ENCODE peak calls at places on chromosomes 11 and 22, in five cellular contexts. G, W, Y, O and H are unnamed samples.

GRCh38 chr11:117037279-117037951 is 60.8 kb downstream of the SIK3 start:
- DNase-seq in G (no peak), W (no peak), Y (no peak), O (no peak), H (no peak)

GRCh38 chr11:117220568-117220967 is 11.3 kb downstream of the PCSK7 start:
- DNase-seq in G (no peak), W (no peak), Y (no peak), O (peak; percentile 94), H (no peak)

GRCh38 chr11:114738954-114739353 is 60.6 kb downstream of the NXPE2 start:
- DNase-seq in G (peak; percentile 39), W (no peak), Y (no peak), O (no peak), H (peak; percentile 41)

GRCh38 chr22:19959587-19960490 is 18.2 kb upstream of the TXNRD2 start:
- DNase-seq in G (no peak), W (no peak), Y (peak; percentile 65), O (no peak), H (no peak)

GRCh38 chr11:130904380-130904779 is 11.9 kb downstream of the SNX19 start:
- DNase-seq in G (peak; percentile 24), W (no peak), Y (no peak), O (no peak), H (no peak)

GRCh38 chr11:15629690-15630321 is 515.1 kb downstream of the INSC start:
- DNase-seq in G (no peak), W (no peak), Y (no peak), O (no peak), H (no peak)

GRCh38 chr11:33699515-33700424 is 856 bp downstream of the C11orf91 start:
- DNase-seq in G (no peak), W (no peak), Y (no peak), O (peak; percentile 78), H (no peak)

GRCh38 chr11:63838150-63838681 is 694 bp upstream of the MARK2 start:
- DNase-seq in G (no peak), W (no peak), Y (peak; percentile 91), O (no peak), H (no peak)

GRCh38 chr11:112776834-112777793 is 184.1 kb upstream of the NCAM1 start:
- DNase-seq in G (no peak), W (no peak), Y (no peak), O (no peak), H (no peak)

GRCh38 chr11:66589996-66590675 is 2.7 kb downstream of the CCDC87 start:
- DNase-seq in G (no peak), W (no peak), Y (no peak), O (no peak), H (no peak)

GRCh38 chr22:45511847-45512261 is 9.2 kb downstream of the FBLN1 start:
- DNase-seq in G (peak; percentile 92), W (no peak), Y (no peak), O (no peak), H (no peak)

GRCh38 chr11:111001986-111002616 is 243.4 kb upstream of the POU2AF2 start:
- DNase-seq in G (peak; percentile 87), W (peak; percentile 78), Y (no peak), O (no peak), H (no peak)

GRCh38 chr11:59573216-59573615 is 42.4 kb downstream of the OSBP start:
- DNase-seq in G (peak; percentile 80), W (no peak), Y (no peak), O (no peak), H (no peak)

GRCh38 chr11:7492253-7492652 is 6.9 kb downstream of the OLFML1 start:
- DNase-seq in G (no peak), W (no peak), Y (no peak), O (no peak), H (no peak)

GRCh38 chr11:86211619-86212018 is 32.9 kb upstream of the EED start:
- DNase-seq in G (no peak), W (no peak), Y (no peak), O (no peak), H (no peak)

GRCh38 chr11:1178906-1179305 is 21.2 kb downstream of the MUC5AC start:
- DNase-seq in G (no peak), W (no peak), Y (no peak), O (no peak), H (no peak)

GRCh38 chr11:86678296-86678695 is 5.9 kb upstream of the ME3 start:
- DNase-seq in G (no peak), W (no peak), Y (no peak), O (no peak), H (no peak)

GRCh38 chr11:123431619-123432018 is 1.6 kb downstream of the GRAMD1B start:
- DNase-seq in G (peak; percentile 10), W (no peak), Y (no peak), O (no peak), H (no peak)
- H3K4me3 ChIP-seq in G (peak overlapping the region; percentile 74), W (peak overlapping the region; percentile 59), Y (peak overlapping the region; percentile 85), O (peak overlapping the region; percentile 81), H (no peak overlapping the region)

GRCh38 chr11:68253682-68254081 is 18.1 kb downstream of the C11orf24 start:
- DNase-seq in G (no peak), W (no peak), Y (no peak), O (no peak), H (no peak)
- TF ChIP-seq CTCF in G (no peak), W (no peak), Y (no peak), O (no peak), H (no peak)

DNA sequence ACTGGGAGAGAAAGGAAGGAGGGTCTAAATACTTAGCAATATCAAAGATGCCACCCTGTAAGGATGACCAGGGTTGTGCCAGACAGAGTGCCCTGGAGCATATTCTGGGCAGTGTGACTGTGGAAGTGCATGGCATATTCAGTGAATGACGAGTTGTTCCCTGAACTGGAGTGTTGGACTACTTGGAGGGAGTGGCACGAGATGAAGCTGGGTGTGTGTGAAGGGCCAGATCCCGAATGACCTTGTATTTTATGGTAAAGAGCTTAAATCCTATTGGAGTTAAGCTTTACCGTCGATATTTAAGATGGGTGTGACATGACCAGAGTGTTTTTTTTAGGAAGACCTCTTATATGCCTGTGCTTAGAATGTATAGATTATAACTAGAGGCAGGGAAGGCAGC is 48.8 kb downstream of the STIM1 start:
- DNase-seq in G (no peak), W (no peak), Y (no peak), O (no peak), H (no peak)
- H3K4me3 ChIP-seq in G (no peak overlapping the region), W (no peak overlapping the region), Y (no peak overlapping the region), O (no peak overlapping the region), H (no peak overlapping the region)

GRCh38 chr22:38549106-38549884 is 20.7 kb downstream of the DMC1 start:
- DNase-seq in G (no peak), W (no peak), Y (no peak), O (no peak), H (peak; percentile 55)
- TF ChIP-seq CTCF in G (no peak), W (no peak), Y (no peak), O (no peak), H (no peak)

GRCh38 chr11:43576834-43577521 is 103.6 kb upstream of the HSD17B12 start:
- DNase-seq in G (peak; percentile 25), W (no peak), Y (no peak), O (no peak), H (peak; percentile 34)

GRCh38 chr11:43575931-43576833 is 104.4 kb upstream of the HSD17B12 start:
- DNase-seq in G (peak; percentile 28), W (no peak), Y (no peak), O (no peak), H (no peak)

GRCh38 chr11:43573873-43574272 is 106.7 kb upstream of the HSD17B12 start:
- DNase-seq in G (no peak), W (no peak), Y (no peak), O (no peak), H (no peak)

GRCh38 chr11:43573233-43573632 is 107.3 kb upstream of the HSD17B12 start:
- DNase-seq in G (no peak), W (no peak), Y (no peak), O (no peak), H (no peak)

DNA sequence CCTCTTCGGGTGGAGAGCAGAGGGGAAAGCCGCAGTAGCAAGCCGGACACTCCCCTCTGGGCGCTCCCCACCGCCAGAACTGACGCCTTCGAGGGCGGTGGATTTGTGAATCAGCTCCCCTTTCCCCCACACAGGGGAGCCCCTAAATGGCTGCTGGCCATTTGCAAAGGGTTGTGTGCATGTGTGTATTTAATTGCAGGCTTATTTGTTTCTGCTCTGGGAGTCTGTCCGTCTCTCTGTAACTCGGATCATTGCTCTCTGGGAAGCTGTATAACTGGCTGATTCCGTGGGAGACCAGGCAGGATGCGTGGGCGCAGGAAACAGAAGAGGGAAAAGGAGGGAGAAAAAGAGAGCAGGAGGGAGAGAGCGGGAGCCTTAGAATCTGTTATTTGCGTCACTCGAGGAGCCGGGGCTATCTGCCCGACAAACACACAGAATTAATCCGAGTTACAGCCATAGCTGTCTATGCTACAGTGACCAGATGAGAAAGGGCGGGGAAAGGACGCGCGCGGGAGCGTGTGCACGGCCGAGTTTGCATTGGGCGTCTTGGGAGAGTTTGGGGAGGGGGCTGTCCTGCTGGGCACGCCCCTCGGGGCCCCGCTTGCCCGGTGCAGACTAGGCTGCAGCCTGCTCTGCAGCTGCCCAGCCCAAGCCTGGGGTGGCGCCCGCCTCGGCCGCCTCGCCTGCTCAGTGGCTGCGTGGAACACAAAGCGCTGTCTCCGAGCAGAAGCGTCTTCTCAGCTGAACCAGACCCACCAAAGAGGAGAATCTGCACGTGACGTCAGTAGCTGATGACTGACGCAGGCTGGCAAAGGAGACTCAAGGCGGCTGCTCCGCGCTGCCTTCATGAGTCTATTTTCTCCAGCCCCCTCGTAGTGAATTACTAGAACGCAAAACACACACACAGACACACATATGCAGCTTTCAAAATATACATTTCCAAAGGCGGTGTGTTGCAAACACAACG is 105.3 kb upstream of the HSD17B12 start:
- DNase-seq in G (peak; percentile 25), W (no peak), Y (no peak), O (no peak), H (no peak)
- H3K4me3 ChIP-seq in G (no peak overlapping the region), W (peak overlapping the region; percentile 32), Y (peak overlapping the region; percentile 52), O (peak overlapping the region; percentile 60), H (no peak overlapping the region)

GRCh38 chr22:26393929-26394328 is 35.1 kb upstream of the ASPHD2 start:
- DNase-seq in G (no peak), W (no peak), Y (no peak), O (no peak), H (no peak)
- TF ChIP-seq CTCF in G (no peak), W (no peak), Y (no peak), O (no peak), H (no peak)